ENCODE peak calls at places on chromosomes 3 and 15, in seven cellular contexts. P, R, S, B, D, Q and F are unnamed samples.

GRCh38 chr3:42490243-42490642 is 12.2 kb upstream of the VIPR1 start:
- DNase-seq in P (no peak), R (no peak), S (no peak), B (no peak), D (no peak), Q (no peak), F (no peak)

GRCh38 chr15:96444865-96445264 is 114.4 kb downstream of the NR2F2 start:
- DNase-seq in P (no peak), R (no peak), S (no peak), B (no peak), D (no peak), Q (no peak), F (no peak)

GRCh38 chr3:172096881-172097420 is 57.6 kb downstream of the FNDC3B start:
- DNase-seq in P (peak; percentile 56), R (no peak), S (no peak), B (no peak), D (no peak), Q (peak; percentile 71), F (peak; percentile 34)

GRCh38 chr3:159859836-159860235 is 128.8 kb upstream of the IL12A start:
- DNase-seq in P (no peak), R (no peak), S (no peak), B (no peak), D (no peak), Q (no peak), F (no peak)

GRCh38 chr3:53594276-53594675 is 99.9 kb downstream of the CACNA1D start:
- DNase-seq in P (no peak), R (no peak), S (no peak), B (no peak), D (no peak), Q (no peak), F (no peak)

GRCh38 chr3:129605593-129606521 is 619 bp downstream of the PLXND1 start:
- DNase-seq in P (peak; percentile 59), R (no peak), S (peak; percentile 78), B (no peak), D (peak; percentile 31), Q (no peak), F (no peak)

GRCh38 chr3:190261015-190261414 is 61.2 kb downstream of the CLDN1 start:
- DNase-seq in P (no peak), R (no peak), S (no peak), B (no peak), D (no peak), Q (no peak), F (no peak)

GRCh38 chr15:77457619-77458265 is 37.1 kb downstream of the HMG20A start:
- DNase-seq in P (peak; percentile 23), R (no peak), S (no peak), B (no peak), D (no peak), Q (no peak), F (peak; percentile 25)

GRCh38 chr3:149019581-149019980 is 28.2 kb downstream of the GYG1 start:
- DNase-seq in P (peak; percentile 29), R (no peak), S (no peak), B (no peak), D (no peak), Q (no peak), F (no peak)

GRCh38 chr3:114899186-114899931 is 247.7 kb downstream of the ZBTB20 start:
- DNase-seq in P (no peak), R (no peak), S (no peak), B (no peak), D (no peak), Q (no peak), F (no peak)

GRCh38 chr3:69273895-69274294 is 112.0 kb downstream of the FRMD4B start:
- DNase-seq in P (peak; percentile 6), R (no peak), S (no peak), B (no peak), D (no peak), Q (no peak), F (no peak)

GRCh38 chr3:25897019-25897418 is 107.1 kb downstream of the OXSM start:
- DNase-seq in P (no peak), R (no peak), S (no peak), B (peak; percentile 14), D (no peak), Q (no peak), F (no peak)

GRCh38 chr15:39444729-39445470 is 136.0 kb upstream of the THBS1 start:
- DNase-seq in P (no peak), R (no peak), S (no peak), B (no peak), D (no peak), Q (no peak), F (no peak)

GRCh38 chr3:128283429-128283828 is 130.1 kb downstream of the EEFSEC start:
- DNase-seq in P (no peak), R (no peak), S (no peak), B (no peak), D (no peak), Q (no peak), F (no peak)

GRCh38 chr3:26193558-26193957 is 403.7 kb downstream of the OXSM start:
- DNase-seq in P (no peak), R (no peak), S (no peak), B (no peak), D (no peak), Q (no peak), F (no peak)

GRCh38 chr3:61960976-61961375 is 399.6 kb downstream of the PTPRG start:
- DNase-seq in P (no peak), R (no peak), S (no peak), B (no peak), D (no peak), Q (no peak), F (no peak)

GRCh38 chr3:197368330-197368729 is 69.9 kb upstream of the DLG1 start:
- DNase-seq in P (no peak), R (no peak), S (peak; percentile 7), B (no peak), D (no peak), Q (no peak), F (no peak)

GRCh38 chr3:157838457-157838856 is 267.8 kb downstream of the SHOX2 start:
- DNase-seq in P (no peak), R (no peak), S (no peak), B (no peak), D (no peak), Q (no peak), F (no peak)

GRCh38 chr3:172655388-172655787 is 55.5 kb downstream of the NCEH1 start:
- DNase-seq in P (no peak), R (no peak), S (no peak), B (no peak), D (no peak), Q (no peak), F (no peak)

GRCh38 chr3:119913021-119913420 is 131.1 kb downstream of the NR1I2 start:
- DNase-seq in P (no peak), R (no peak), S (no peak), B (no peak), D (no peak), Q (no peak), F (no peak)

GRCh38 chr15:41262571-41262970 is 31.5 kb downstream of the CHP1 start:
- DNase-seq in P (no peak), R (no peak), S (no peak), B (no peak), D (no peak), Q (no peak), F (no peak)

GRCh38 chr3:25396686-25397085 is 31.4 kb upstream of the RARB start:
- DNase-seq in P (no peak), R (no peak), S (no peak), B (no peak), D (no peak), Q (no peak), F (no peak)

GRCh38 chr3:117234321-117234720 is 524.7 kb downstream of the TUSC7 start:
- DNase-seq in P (no peak), R (no peak), S (no peak), B (no peak), D (no peak), Q (no peak), F (no peak)

GRCh38 chr3:22685598-22685997 is 517.5 kb upstream of the UBE2E2 start:
- DNase-seq in P (peak; percentile 8), R (no peak), S (no peak), B (no peak), D (no peak), Q (no peak), F (no peak)
- TF ChIP-seq CTCF in P (no peak), R (no peak), S (peak; percentile 58), B (peak; percentile 43), D (no peak), Q (peak; percentile 62), F (peak; percentile 25)

GRCh38 chr15:89435346-89435745 is 61.0 kb downstream of the RHCG start:
- DNase-seq in P (no peak), R (no peak), S (no peak), B (no peak), D (no peak), Q (no peak), F (no peak)
- TF ChIP-seq CTCF in P (no peak), R (no peak), S (no peak), B (no peak), D (no peak), Q (no peak), F (no peak)

GRCh38 chr3:51873253-51873766 is 2.1 kb downstream of the IQCF5 start:
- DNase-seq in P (no peak), R (no peak), S (no peak), B (no peak), D (no peak), Q (no peak), F (no peak)

GRCh38 chr3:51875501-51875900 is at the start of gene IQCF5:
- DNase-seq in P (no peak), R (no peak), S (no peak), B (no peak), D (no peak), Q (no peak), F (no peak)

GRCh38 chr3:51874889-51875288 is 512 bp downstream of the IQCF5 start:
- DNase-seq in P (no peak), R (no peak), S (no peak), B (no peak), D (no peak), Q (no peak), F (no peak)

GRCh38 chr3:51873876-51874275 is 1.5 kb downstream of the IQCF5 start:
- DNase-seq in P (no peak), R (no peak), S (no peak), B (no peak), D (no peak), Q (no peak), F (no peak)

DNA sequence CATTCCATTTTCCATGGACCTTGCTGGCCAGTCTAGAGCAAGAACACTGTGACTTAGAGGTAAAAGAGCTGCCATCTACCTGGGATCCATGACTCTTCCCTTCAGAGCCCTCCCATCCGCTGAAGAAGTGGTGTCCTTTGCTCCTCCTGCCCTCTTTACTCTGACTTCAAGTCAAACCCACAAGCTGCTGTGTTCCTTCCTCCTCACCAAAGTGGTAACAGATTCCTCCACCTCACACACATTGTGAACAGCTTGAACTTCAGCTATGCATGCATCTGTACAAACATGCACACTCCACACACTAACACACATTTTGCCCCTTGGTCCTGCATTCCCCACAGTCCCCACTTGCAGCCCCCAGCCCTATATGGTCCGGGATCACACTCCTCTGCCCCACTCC is 990 bp downstream of the IQCF5 start:
- DNase-seq in P (no peak), R (no peak), S (no peak), B (no peak), D (no peak), Q (no peak), F (no peak)
- TF ChIP-seq CTCF in P (no peak), R (no peak), S (no peak), B (no peak), D (no peak), Q (no peak), F (no peak)

DNA sequence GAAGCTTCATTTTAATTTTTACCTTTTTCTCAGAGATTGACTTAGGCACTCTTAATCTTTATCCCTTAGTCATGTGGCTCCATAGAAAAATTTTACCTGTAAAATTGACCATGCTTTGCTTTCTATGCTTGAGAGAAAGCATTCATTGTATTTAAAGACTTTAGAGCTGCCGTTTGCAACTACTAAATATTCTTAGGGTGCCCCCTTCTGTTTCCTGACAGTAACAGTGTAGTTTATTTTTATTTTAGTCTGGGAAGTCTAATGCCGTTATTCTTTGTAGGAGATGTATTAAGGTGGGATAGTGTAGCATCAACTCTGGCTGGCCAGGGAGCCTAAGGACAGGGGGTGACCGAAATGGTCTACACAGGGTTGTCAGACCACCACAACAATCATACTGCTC is 84.5 kb upstream of the SYNPR start:
- DNase-seq in P (peak; percentile 4), R (no peak), S (peak; percentile 37), B (no peak), D (no peak), Q (no peak), F (peak; percentile 3)
- TF ChIP-seq CTCF in P (peak; percentile 42), R (no peak), S (peak; percentile 83), B (peak; percentile 74), D (no peak), Q (no peak), F (peak; percentile 61)